ENCODE peak calls at places on chromosomes 13 and 19, in six cellular contexts. One of them, this sample, is unnamed.

GRCh38 chr13:75963318-75963717 is 327.2 kb downstream of the LMO7 start:
- DNase-seq in pancreas: no peak
- DNase-seq in uterus: no peak
- DNase-seq in GM23248: no peak
- DNase-seq in endothelial cell of umbilical vein: no peak
- DNase-seq in breast epithelium: no peak
- DNase-seq in this sample: no peak

GRCh38 chr13:27556109-27556508 is 64.2 kb downstream of the LNX2 start:
- DNase-seq in pancreas: no peak
- DNase-seq in GM23248: peak; percentile 58
- DNase-seq in endothelial cell of umbilical vein: peak; percentile 93
- DNase-seq in breast epithelium: no peak
- DNase-seq in uterus: no peak
- DNase-seq in this sample: no peak

GRCh38 chr19:4521170-4521887 is 3.0 kb upstream of the PLIN4 start:
- DNase-seq in pancreas: no peak
- DNase-seq in breast epithelium: no peak
- DNase-seq in endothelial cell of umbilical vein: no peak
- DNase-seq in uterus: no peak
- DNase-seq in GM23248: no peak
- DNase-seq in this sample: no peak

GRCh38 chr13:106083620-106084350 is 451.7 kb downstream of the EFNB2 start:
- DNase-seq in GM23248: peak; percentile 58
- DNase-seq in uterus: no peak
- DNase-seq in endothelial cell of umbilical vein: peak; percentile 86
- DNase-seq in breast epithelium: no peak
- DNase-seq in pancreas: peak; percentile 41
- DNase-seq in this sample: no peak

GRCh38 chr13:70884196-70884595 is 775.9 kb upstream of the KLHL1 start:
- DNase-seq in breast epithelium: no peak
- DNase-seq in pancreas: no peak
- DNase-seq in endothelial cell of umbilical vein: no peak
- DNase-seq in uterus: no peak
- DNase-seq in GM23248: no peak
- DNase-seq in this sample: no peak

GRCh38 chr13:50635504-50635903 is 208.0 kb downstream of the DLEU7 start:
- DNase-seq in breast epithelium: peak; percentile 20
- DNase-seq in pancreas: peak; percentile 43
- DNase-seq in GM23248: peak; percentile 39
- DNase-seq in endothelial cell of umbilical vein: no peak
- DNase-seq in uterus: peak; percentile 57
- DNase-seq in this sample: no peak

GRCh38 chr19:43574424-43575155 is 737 bp downstream of the XRCC1 start:
- DNase-seq in endothelial cell of umbilical vein: peak; percentile 73
- DNase-seq in uterus: no peak
- DNase-seq in breast epithelium: no peak
- DNase-seq in pancreas: no peak
- DNase-seq in GM23248: peak; percentile 60
- DNase-seq in this sample: no peak

GRCh38 chr19:58317481-58318072 is 9.2 kb upstream of the ZSCAN22 start:
- DNase-seq in GM23248: peak; percentile 74
- DNase-seq in pancreas: no peak
- DNase-seq in breast epithelium: no peak
- DNase-seq in endothelial cell of umbilical vein: peak; percentile 38
- DNase-seq in uterus: no peak
- DNase-seq in this sample: no peak

GRCh38 chr19:22422220-22422619 is at the start of gene ZNF98:
- DNase-seq in uterus: peak; percentile 35
- DNase-seq in pancreas: peak; percentile 45
- DNase-seq in GM23248: no peak
- DNase-seq in endothelial cell of umbilical vein: no peak
- DNase-seq in breast epithelium: peak; percentile 64
- DNase-seq in this sample: peak; percentile 62

GRCh38 chr13:21355304-21355703 is 103.8 kb downstream of the ZDHHC20 start:
- DNase-seq in pancreas: no peak
- DNase-seq in uterus: no peak
- DNase-seq in breast epithelium: no peak
- DNase-seq in endothelial cell of umbilical vein: no peak
- DNase-seq in GM23248: no peak
- DNase-seq in this sample: no peak

GRCh38 chr19:55626350-55626749 is 2.0 kb upstream of the ZNF784 start:
- DNase-seq in endothelial cell of umbilical vein: no peak
- DNase-seq in GM23248: no peak
- DNase-seq in uterus: no peak
- DNase-seq in breast epithelium: no peak
- DNase-seq in pancreas: no peak
- DNase-seq in this sample: no peak

GRCh38 chr19:19530423-19530804 is 1.7 kb downstream of the YJEFN3 start:
- DNase-seq in uterus: no peak
- DNase-seq in breast epithelium: no peak
- DNase-seq in endothelial cell of umbilical vein: no peak
- DNase-seq in GM23248: peak; percentile 49
- DNase-seq in pancreas: no peak
- DNase-seq in this sample: no peak

GRCh38 chr19:50314724-50315700 is 14.2 kb downstream of the KCNC3 start:
- DNase-seq in pancreas: peak; percentile 12
- DNase-seq in breast epithelium: no peak
- DNase-seq in GM23248: no peak
- DNase-seq in uterus: no peak
- DNase-seq in endothelial cell of umbilical vein: no peak
- DNase-seq in this sample: peak; percentile 38

GRCh38 chr13:78147905-78148304 is 229.3 kb upstream of the EDNRB start:
- DNase-seq in uterus: no peak
- DNase-seq in GM23248: peak; percentile 70
- DNase-seq in pancreas: no peak
- DNase-seq in endothelial cell of umbilical vein: peak; percentile 75
- DNase-seq in breast epithelium: no peak
- DNase-seq in this sample: no peak

GRCh38 chr13:97435794-97436193 is 1.8 kb downstream of the RAP2A start:
- DNase-seq in uterus: no peak
- DNase-seq in GM23248: peak; percentile 47
- DNase-seq in breast epithelium: no peak
- DNase-seq in pancreas: no peak
- DNase-seq in endothelial cell of umbilical vein: peak; percentile 23
- DNase-seq in this sample: no peak

GRCh38 chr13:40101708-40102359 is 446.4 kb downstream of the COG6 start:
- DNase-seq in GM23248: no peak
- DNase-seq in breast epithelium: no peak
- DNase-seq in pancreas: no peak
- DNase-seq in endothelial cell of umbilical vein: no peak
- DNase-seq in uterus: no peak
- DNase-seq in this sample: no peak

GRCh38 chr19:30733826-30734550 is 361.8 kb downstream of the ZNF536 start:
- DNase-seq in breast epithelium: no peak
- DNase-seq in endothelial cell of umbilical vein: no peak
- DNase-seq in GM23248: no peak
- DNase-seq in uterus: peak; percentile 27
- DNase-seq in pancreas: no peak
- DNase-seq in this sample: no peak

GRCh38 chr19:33507021-33507956 is 14.3 kb downstream of the PEPD start:
- DNase-seq in breast epithelium: no peak
- DNase-seq in GM23248: no peak
- DNase-seq in pancreas: no peak
- DNase-seq in uterus: no peak
- DNase-seq in endothelial cell of umbilical vein: peak; percentile 47
- DNase-seq in this sample: peak; percentile 34

GRCh38 chr19:55116232-55117062 is 990 bp downstream of the PPP1R12C start:
- DNase-seq in endothelial cell of umbilical vein: peak; percentile 31
- DNase-seq in breast epithelium: peak; percentile 44
- DNase-seq in uterus: peak; percentile 72
- DNase-seq in pancreas: peak; percentile 50
- DNase-seq in GM23248: peak; percentile 89
- DNase-seq in this sample: peak; percentile 80

GRCh38 chr13:29978211-29978610 is 127.8 kb upstream of the UBL3 start:
- DNase-seq in breast epithelium: no peak
- DNase-seq in endothelial cell of umbilical vein: no peak
- DNase-seq in uterus: no peak
- DNase-seq in pancreas: no peak
- DNase-seq in GM23248: peak; percentile 60
- DNase-seq in this sample: no peak

GRCh38 chr19:15253076-15253475 is 20.8 kb upstream of the EPHX3 start:
- DNase-seq in GM23248: no peak
- DNase-seq in pancreas: no peak
- DNase-seq in endothelial cell of umbilical vein: no peak
- DNase-seq in breast epithelium: no peak
- DNase-seq in uterus: no peak
- DNase-seq in this sample: no peak

GRCh38 chr13:107817652-107818287 is 397.6 kb downstream of the LIG4 start:
- DNase-seq in GM23248: no peak
- DNase-seq in pancreas: no peak
- DNase-seq in endothelial cell of umbilical vein: no peak
- DNase-seq in breast epithelium: no peak
- DNase-seq in uterus: no peak
- DNase-seq in this sample: no peak

GRCh38 chr19:4326837-4327251 is 11.8 kb downstream of the STAP2 start:
- DNase-seq in endothelial cell of umbilical vein: no peak
- DNase-seq in GM23248: no peak
- DNase-seq in uterus: no peak
- DNase-seq in pancreas: no peak
- DNase-seq in breast epithelium: no peak
- DNase-seq in this sample: no peak

GRCh38 chr13:101303512-101303911 is 112.8 kb downstream of the NALCN start:
- DNase-seq in breast epithelium: no peak
- DNase-seq in uterus: no peak
- DNase-seq in pancreas: no peak
- DNase-seq in GM23248: peak; percentile 21
- DNase-seq in endothelial cell of umbilical vein: no peak
- DNase-seq in this sample: no peak

GRCh38 chr19:17035842-17036424 is 9.3 kb upstream of the CPAMD8 start:
- DNase-seq in breast epithelium: no peak
- DNase-seq in uterus: no peak
- DNase-seq in GM23248: peak; percentile 12
- DNase-seq in endothelial cell of umbilical vein: no peak
- DNase-seq in pancreas: no peak
- DNase-seq in this sample: no peak

GRCh38 chr19:8922591-8922990 is 87.6 kb downstream of the MUC16 start:
- DNase-seq in pancreas: no peak
- DNase-seq in GM23248: no peak
- DNase-seq in endothelial cell of umbilical vein: no peak
- DNase-seq in uterus: no peak
- DNase-seq in breast epithelium: no peak
- DNase-seq in this sample: no peak

GRCh38 chr13:49308104-49308875 is 60.6 kb downstream of the CDADC1 start:
- DNase-seq in pancreas: peak; percentile 50
- DNase-seq in endothelial cell of umbilical vein: peak; percentile 13
- DNase-seq in uterus: peak; percentile 93
- DNase-seq in breast epithelium: peak; percentile 93
- DNase-seq in GM23248: peak; percentile 85
- DNase-seq in this sample: peak; percentile 85

GRCh38 chr19:8473652-8474476 is 28.6 kb downstream of the PRAM1 start:
- DNase-seq in endothelial cell of umbilical vein: no peak
- DNase-seq in pancreas: no peak
- DNase-seq in breast epithelium: no peak
- DNase-seq in GM23248: no peak
- DNase-seq in uterus: no peak
- DNase-seq in this sample: no peak

GRCh38 chr13:111630411-111630810 is 310.0 kb downstream of the TEX29 start:
- DNase-seq in pancreas: no peak
- DNase-seq in uterus: no peak
- DNase-seq in endothelial cell of umbilical vein: no peak
- DNase-seq in breast epithelium: no peak
- DNase-seq in GM23248: no peak
- DNase-seq in this sample: no peak

GRCh38 chr13:73952683-73953082 is 181.5 kb downstream of the KLF12 start:
- DNase-seq in breast epithelium: no peak
- DNase-seq in pancreas: no peak
- DNase-seq in uterus: no peak
- DNase-seq in GM23248: peak; percentile 18
- DNase-seq in endothelial cell of umbilical vein: no peak
- DNase-seq in this sample: no peak

GRCh38 chr19:38062959-38063786 is 156.2 kb downstream of the SIPA1L3 start:
- DNase-seq in breast epithelium: no peak
- DNase-seq in pancreas: no peak
- DNase-seq in GM23248: no peak
- DNase-seq in endothelial cell of umbilical vein: no peak
- DNase-seq in uterus: peak; percentile 32
- DNase-seq in this sample: no peak

DNA sequence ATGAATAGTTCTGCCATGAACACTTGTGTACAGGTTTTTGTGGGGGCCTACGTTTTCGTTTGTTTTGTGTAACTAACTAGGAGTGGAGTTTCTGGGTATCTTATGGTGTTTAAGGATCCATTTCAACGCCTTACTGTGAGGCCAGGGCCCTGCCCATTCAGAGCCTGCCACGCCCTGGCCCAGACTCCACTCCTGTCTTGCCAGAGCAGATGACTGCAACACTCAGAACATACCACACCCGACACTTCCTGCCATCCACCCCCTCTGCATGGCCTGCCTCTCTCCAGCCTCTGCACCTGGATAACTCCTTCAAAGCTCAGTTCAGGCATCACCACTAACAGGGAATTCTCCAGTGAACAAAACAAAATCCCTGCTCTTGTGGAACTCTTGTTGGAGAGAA is 43.2 kb downstream of the RGCC start:
- DNase-seq in uterus: no peak
- DNase-seq in GM23248: peak; percentile 55
- DNase-seq in breast epithelium: no peak
- DNase-seq in pancreas: no peak
- DNase-seq in endothelial cell of umbilical vein: no peak
- DNase-seq in this sample: no peak
- H3K4me3 ChIP-seq in uterus: no peak overlapping the region
- H3K4me3 ChIP-seq in GM23248: no peak overlapping the region
- H3K4me3 ChIP-seq in breast epithelium: no peak overlapping the region
- H3K4me3 ChIP-seq in pancreas: no peak overlapping the region
- H3K4me3 ChIP-seq in endothelial cell of umbilical vein: no peak overlapping the region
- H3K4me3 ChIP-seq in this sample: no peak overlapping the region

GRCh38 chr19:48962849-48963165 is 2.3 kb upstream of the FTL start:
- DNase-seq in uterus: no peak
- DNase-seq in breast epithelium: no peak
- DNase-seq in endothelial cell of umbilical vein: no peak
- DNase-seq in GM23248: no peak
- DNase-seq in pancreas: peak; percentile 42
- DNase-seq in this sample: no peak
- H3K4me3 ChIP-seq in uterus: no peak overlapping the region
- H3K4me3 ChIP-seq in breast epithelium: no peak overlapping the region
- H3K4me3 ChIP-seq in endothelial cell of umbilical vein: no peak overlapping the region
- H3K4me3 ChIP-seq in GM23248: no peak overlapping the region
- H3K4me3 ChIP-seq in pancreas: no peak overlapping the region
- H3K4me3 ChIP-seq in this sample: no peak overlapping the region

GRCh38 chr19:6465006-6465405 is 935 bp downstream of the CRB3 start:
- DNase-seq in endothelial cell of umbilical vein: no peak
- DNase-seq in uterus: no peak
- DNase-seq in pancreas: no peak
- DNase-seq in breast epithelium: no peak
- DNase-seq in GM23248: peak; percentile 12
- DNase-seq in this sample: no peak
- H3K4me3 ChIP-seq in endothelial cell of umbilical vein: no peak overlapping the region
- H3K4me3 ChIP-seq in uterus: no peak overlapping the region
- H3K4me3 ChIP-seq in pancreas: peak overlapping the region; percentile 71
- H3K4me3 ChIP-seq in breast epithelium: peak overlapping the region; percentile 80
- H3K4me3 ChIP-seq in GM23248: no peak overlapping the region
- H3K4me3 ChIP-seq in this sample: no peak overlapping the region

DNA sequence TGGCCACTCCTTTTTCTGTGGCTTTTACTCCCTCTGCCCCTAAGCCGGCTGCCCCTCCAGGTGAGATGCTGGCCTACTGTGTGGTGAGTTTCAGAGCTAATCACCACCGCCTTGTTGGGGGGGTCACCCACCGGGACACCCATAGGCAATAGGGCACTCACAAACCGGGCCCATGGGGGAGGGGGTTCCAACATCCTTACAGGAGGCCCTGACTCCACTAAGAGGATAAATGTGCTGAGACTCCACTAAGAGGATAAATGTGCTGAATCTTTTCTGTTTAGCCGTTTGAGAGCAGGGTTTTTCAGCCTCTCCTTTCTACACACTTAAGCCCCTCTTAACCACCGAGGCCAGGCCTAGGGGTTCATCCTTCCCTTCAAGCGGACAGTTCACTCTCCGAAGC is 73.7 kb downstream of the SLC15A1 start:
- DNase-seq in uterus: no peak
- DNase-seq in pancreas: no peak
- DNase-seq in endothelial cell of umbilical vein: no peak
- DNase-seq in GM23248: no peak
- DNase-seq in breast epithelium: no peak
- DNase-seq in this sample: no peak
- H3K4me3 ChIP-seq in uterus: no peak overlapping the region
- H3K4me3 ChIP-seq in pancreas: no peak overlapping the region
- H3K4me3 ChIP-seq in endothelial cell of umbilical vein: no peak overlapping the region
- H3K4me3 ChIP-seq in GM23248: no peak overlapping the region
- H3K4me3 ChIP-seq in breast epithelium: no peak overlapping the region
- H3K4me3 ChIP-seq in this sample: no peak overlapping the region